ENCODE peak calls at places on chromosomes 13 and 19, in five cellular contexts. X is left ventricle myocardium inferior, Q is tibial nerve, C is mammary epithelial cell, E is cardiac muscle cell. O is an unnamed sample. For H3K4me1, the result is how much of the 10 kb centered on the place peaks cover.

GRCh38 chr19:32676186-32676894 is 692 bp downstream of the RGS9BP start:
- DNase-seq in X (no peak), Q (no peak), C (peak), E (no peak), O (peak)

GRCh38 chr19:42488783-42489521 is 39.3 kb downstream of the CEACAM1 start:
- DNase-seq in X (no peak), Q (no peak), C (peak), E (no peak), O (no peak)

GRCh38 chr19:531009-531752 is 379 bp upstream of the CDC34 start:
- DNase-seq in X (peak), Q (peak), C (peak), E (peak), O (peak)

GRCh38 chr13:77509221-77509620 is 26.3 kb upstream of the SCEL start:
- DNase-seq in X (no peak), Q (no peak), C (no peak), E (peak), O (no peak)

GRCh38 chr19:46265217-46265828 is 31.5 kb upstream of the HIF3A start:
- DNase-seq in X (no peak), Q (peak), C (peak), E (peak), O (peak)

GRCh38 chr19:50178859-50179537 is 15.9 kb upstream of the IZUMO2 start:
- DNase-seq in X (no peak), Q (no peak), C (no peak), E (no peak), O (no peak)

GRCh38 chr19:46967578-46968018 is 52.0 kb upstream of the NPAS1 start:
- DNase-seq in X (peak), Q (peak), C (no peak), E (no peak), O (peak)

GRCh38 chr13:33212396-33212795 is 73.2 kb downstream of the STARD13 start:
- DNase-seq in X (no peak), Q (no peak), C (no peak), E (no peak), O (no peak)

GRCh38 chr13:46552888-46553520 is at the start of gene LRCH1:
- DNase-seq in X (peak), Q (peak), C (peak), E (peak), O (peak)

GRCh38 chr19:18479964-18480723 is 41.7 kb downstream of the ELL start:
- DNase-seq in X (peak), Q (peak), C (no peak), E (peak), O (peak)
- H3K4me1 ChIP-seq in X (half or more), Q (half or more), C (under half), E (under half), O (under half)

GRCh38 chr19:12052057-12052570 is 647 bp downstream of the ZNF878 start:
- DNase-seq in X (no peak), Q (no peak), C (peak), E (no peak), O (no peak)

GRCh38 chr19:12055784-12056183 is 3.0 kb upstream of the ZNF878 start:
- DNase-seq in X (no peak), Q (no peak), C (no peak), E (no peak), O (no peak)

GRCh38 chr19:12047868-12048267 is 4.9 kb downstream of the ZNF878 start:
- DNase-seq in X (no peak), Q (no peak), C (no peak), E (no peak), O (no peak)

DNA sequence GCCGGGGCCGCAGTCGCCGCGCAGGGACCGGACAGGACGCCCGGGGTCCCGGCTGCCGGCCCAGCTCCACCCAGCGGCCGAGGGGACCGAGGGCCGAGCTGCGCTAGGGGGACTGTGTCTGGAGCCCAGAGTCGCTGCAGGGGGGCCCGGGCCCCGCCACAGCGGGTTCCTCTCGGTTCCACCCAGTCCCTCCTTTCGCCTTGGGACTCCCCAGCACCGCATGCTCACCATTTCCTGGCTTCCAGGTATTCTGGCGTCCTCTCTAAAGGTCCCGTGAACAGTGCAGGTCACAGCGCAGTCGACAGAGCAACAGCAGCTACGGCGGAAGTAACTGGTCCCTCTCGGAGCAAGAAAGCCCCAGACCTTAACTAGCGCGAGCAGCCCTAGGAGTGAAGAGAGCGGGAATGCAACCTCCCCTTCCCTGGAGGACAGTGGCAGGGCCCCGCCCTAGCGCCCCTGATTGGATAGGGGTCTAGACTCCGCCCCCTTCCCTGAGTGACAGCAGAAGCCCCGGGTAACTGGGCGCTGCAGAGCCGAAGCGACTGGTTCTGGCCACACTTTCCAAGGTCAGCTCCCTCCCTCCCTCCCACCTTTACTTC is at the start of gene ZNF878:
- DNase-seq in X (peak), Q (peak), C (peak), E (peak), O (peak)
- TF ChIP-seq CTCF in X (peak), Q (peak), C (no peak), E (peak), O (peak)

DNA sequence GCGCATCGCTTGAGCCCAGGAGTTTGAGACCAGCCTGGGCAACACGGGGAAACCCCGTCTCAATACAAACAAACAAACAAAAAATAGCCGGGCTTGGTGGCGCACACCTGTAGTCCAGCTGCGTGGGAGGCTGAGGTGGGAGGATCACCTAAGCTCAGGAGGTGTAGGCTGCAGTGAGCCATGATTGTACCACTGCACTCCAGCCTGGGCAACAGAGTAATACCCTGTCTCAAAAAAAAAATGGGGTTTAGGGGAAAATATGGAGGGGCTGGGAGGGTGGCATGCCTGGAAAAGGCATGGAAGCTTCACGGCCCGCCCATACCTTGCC is 1.9 kb upstream of the ISYNA1 start:
- DNase-seq in X (no peak), Q (no peak), C (no peak), E (no peak), O (no peak)
- H3K4me3 ChIP-seq in X (no peak), Q (no peak), C (no peak), E (no peak), O (no peak)

GRCh38 chr19:14517446-14517839 is 754 bp downstream of the DNAJB1 start:
- DNase-seq in X (no peak), Q (no peak), C (no peak), E (peak), O (no peak)
- H3K4me1 ChIP-seq in X (half or more), Q (under half), C (under half), E (under half), O (under half)

GRCh38 chr13:97879646-97880297 is 73.7 kb upstream of the IPO5 start:
- DNase-seq in X (no peak), Q (no peak), C (peak), E (peak), O (no peak)

GRCh38 chr13:97883356-97883755 is 70.1 kb upstream of the IPO5 start:
- DNase-seq in X (no peak), Q (no peak), C (no peak), E (peak), O (no peak)

GRCh38 chr13:97878421-97879375 is 74.8 kb upstream of the IPO5 start:
- DNase-seq in X (no peak), Q (no peak), C (no peak), E (no peak), O (no peak)

GRCh38 chr13:97881556-97881955 is 71.9 kb upstream of the IPO5 start:
- DNase-seq in X (no peak), Q (no peak), C (no peak), E (no peak), O (no peak)

DNA sequence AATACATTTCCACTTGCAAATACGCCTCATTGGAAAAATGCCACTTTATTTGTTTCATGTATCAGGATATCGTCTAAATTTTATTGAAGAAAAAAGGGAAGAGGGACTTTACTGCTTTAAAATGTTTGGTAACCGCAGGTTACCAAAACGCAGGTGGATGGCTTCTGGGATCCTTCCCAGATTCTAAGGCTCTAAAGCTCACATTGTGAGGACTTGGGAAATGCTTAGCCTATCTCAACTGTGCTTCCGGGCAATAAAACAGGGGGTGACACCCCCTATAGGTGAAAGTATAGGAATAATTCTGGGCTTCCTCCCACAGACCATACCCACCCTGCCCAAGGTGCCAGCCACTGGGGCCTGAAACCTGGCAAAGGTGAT is 73.2 kb upstream of the IPO5 start:
- DNase-seq in X (no peak), Q (no peak), C (no peak), E (no peak), O (no peak)
- TF ChIP-seq CTCF in X (no peak), Q (no peak), C (no peak), E (no peak), O (no peak)

GRCh38 chr13:23432589-23432988 is 913 bp downstream of the SACS start:
- DNase-seq in X (no peak), Q (no peak), C (no peak), E (no peak), O (no peak)
- H3K4me3 ChIP-seq in X (peak), Q (no peak), C (no peak), E (peak), O (no peak)

DNA sequence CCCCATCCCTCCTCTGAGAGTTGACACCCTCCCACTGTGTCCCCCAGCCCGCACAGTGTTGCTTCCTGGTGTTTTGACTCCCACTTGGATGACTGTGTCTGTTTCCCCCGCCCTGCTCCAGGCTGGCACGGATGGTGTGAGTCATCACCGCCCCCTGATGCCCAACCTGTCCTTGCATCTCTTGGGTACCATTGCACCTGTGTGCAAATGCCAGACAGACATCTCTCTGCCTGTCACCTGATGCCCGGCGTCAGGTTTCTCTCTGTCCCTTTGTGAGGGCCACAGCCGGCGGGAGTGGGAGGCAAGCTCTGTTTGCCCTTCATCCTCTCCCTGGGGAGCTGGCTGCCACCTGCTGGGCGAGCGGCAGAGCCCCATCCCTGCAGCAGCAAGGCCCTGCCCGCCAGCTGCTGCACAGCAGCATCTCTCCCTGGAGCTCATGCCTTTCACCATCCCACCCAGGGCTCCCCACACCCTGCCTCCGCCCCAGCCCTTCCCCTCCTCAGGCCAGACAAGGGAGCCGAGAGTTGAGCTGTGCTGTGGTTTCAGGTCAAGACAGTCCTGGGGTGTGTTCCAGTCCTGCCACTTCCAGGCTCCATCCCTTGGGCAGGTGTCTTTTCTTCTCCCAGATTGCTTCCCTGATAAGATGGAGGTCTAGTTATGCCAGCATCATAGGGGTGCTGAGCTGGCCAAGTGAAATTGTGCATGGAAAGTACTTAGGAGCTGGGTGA is 29.7 kb downstream of the NKPD1 start:
- DNase-seq in X (no peak), Q (no peak), C (peak), E (no peak), O (no peak)
- H3K4me1 ChIP-seq in X (under half), Q (under half), C (under half), E (under half), O (under half)

DNA sequence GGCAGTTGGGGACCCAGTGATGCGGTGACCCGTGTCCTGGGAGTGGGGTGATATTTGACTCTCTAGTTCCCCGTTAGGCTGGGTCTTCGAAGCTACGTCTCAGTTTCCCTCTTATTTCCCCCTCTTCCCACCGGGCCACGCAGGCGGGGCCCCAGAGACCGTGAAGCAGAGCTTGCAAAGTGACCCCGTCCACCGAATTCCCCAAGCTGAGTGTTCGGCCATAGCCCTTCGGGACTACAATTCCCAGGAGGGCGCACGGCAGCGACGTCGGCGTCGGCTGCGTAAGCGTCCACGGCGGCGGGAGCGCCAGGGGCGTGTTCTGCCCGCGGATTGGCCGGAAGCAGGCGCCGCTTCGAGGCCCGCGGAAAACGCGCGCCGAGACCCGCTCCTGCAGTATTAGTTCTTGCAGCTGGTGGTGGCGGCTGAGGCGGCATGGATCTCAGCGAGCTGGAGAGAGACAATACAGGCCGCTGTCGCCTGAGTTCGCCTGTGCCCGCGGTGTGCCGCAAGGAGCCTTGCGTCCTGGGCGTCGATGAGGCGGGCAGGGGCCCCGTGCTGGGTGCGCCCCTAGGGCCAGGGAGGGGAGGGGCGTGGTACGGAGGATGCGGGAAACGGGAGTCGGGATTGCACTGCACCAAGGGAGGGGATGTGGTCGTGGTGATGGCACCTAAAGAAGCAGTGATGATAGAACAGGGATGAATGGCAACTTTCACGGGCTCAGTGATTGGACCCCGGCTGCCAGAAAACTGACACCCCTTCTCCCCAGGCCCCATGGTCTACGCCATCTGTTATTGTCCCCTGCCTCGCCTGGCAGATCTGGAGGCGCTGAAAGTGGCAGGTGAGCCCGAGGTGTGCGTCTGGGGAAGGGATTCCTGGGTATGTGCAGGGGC is at the start of gene RNASEH2A:
- DNase-seq in X (peak), Q (peak), C (peak), E (peak), O (peak)
- TF ChIP-seq CTCF in X (peak), Q (peak), C (no peak), E (no peak), O (no peak)

DNA sequence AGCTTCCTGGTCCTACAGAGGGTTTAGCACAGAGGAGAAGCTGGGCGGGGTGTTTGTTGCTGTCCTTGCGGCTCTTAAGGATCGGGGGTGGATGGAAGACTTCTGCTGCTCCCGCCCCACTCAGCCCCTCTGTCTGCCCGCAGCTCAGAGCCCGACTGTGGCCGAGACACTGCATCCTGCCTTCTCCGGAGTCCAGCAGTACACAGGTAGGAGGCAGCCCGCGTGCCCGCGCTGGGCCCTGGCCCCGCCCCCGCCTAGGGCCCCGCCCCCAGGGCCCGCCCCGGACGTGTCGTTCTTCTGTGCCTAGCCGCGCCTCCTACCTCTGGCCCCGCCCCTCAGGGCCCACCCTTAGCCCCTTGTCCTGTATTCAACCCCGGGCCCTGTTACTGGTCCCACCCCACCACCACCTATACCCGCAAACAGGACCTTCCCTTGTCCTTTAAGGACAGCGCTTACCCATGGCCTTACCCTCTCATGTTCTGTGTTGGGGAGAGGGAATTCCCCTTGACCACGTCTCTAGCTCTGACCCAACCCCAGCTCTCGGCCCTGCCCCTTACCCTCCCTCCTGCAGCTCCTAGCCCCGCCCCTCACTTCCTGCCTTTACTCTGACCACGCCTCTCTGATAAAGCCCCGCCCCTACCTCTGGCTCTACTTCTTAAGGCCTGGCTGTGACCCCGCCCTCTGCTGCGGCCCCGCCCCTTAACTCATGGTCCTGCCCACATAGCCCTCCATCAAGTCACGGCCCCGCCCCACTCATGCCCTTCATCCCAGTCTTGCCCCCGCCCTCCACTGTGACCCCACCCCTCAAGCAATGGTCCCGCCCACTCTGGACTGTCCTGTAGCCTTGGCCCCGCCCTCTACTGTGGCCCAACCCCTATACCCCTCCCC is 60.5 kb downstream of the CELF5 start:
- DNase-seq in X (peak), Q (no peak), C (peak), E (peak), O (peak)
- H3K4me3 ChIP-seq in X (peak), Q (no peak), C (peak), E (peak), O (no peak)

GRCh38 chr13:97109256-97109655 is 112.9 kb upstream of the MBNL2 start:
- DNase-seq in X (no peak), Q (no peak), C (no peak), E (no peak), O (no peak)
- H3K4me1 ChIP-seq in X (under half), Q (under half), C (under half), E (under half), O (under half)

O was measured in uterus.